ENCODE peak calls at places on chromosomes 4 and X, in four cellular contexts. One of them, this sample, is unnamed.
A peak's percentile ranks its signal among the peaks of the same experiment; 100 is the strongest.

GRCh38 chrX:111282991-111283390 is 12.7 kb upstream of the CAPN6 start:
- DNase-seq in suprapubic skin: no peak
- DNase-seq in HL-60: no peak
- DNase-seq in transverse colon: no peak
- DNase-seq in this sample: no peak

GRCh38 chr4:158915683-158916241 is 146.9 kb downstream of the FNIP2 start:
- DNase-seq in transverse colon: no peak
- DNase-seq in HL-60: no peak
- DNase-seq in suprapubic skin: no peak
- DNase-seq in this sample: no peak

GRCh38 chr4:10107111-10108091 is 9.2 kb downstream of the WDR1 start:
- DNase-seq in suprapubic skin: peak; percentile 62
- DNase-seq in transverse colon: no peak
- DNase-seq in HL-60: no peak
- DNase-seq in this sample: no peak

GRCh38 chr4:158025131-158025530 is 147.7 kb downstream of the GASK1B start:
- DNase-seq in HL-60: no peak
- DNase-seq in transverse colon: no peak
- DNase-seq in suprapubic skin: no peak
- DNase-seq in this sample: no peak

GRCh38 chr4:136803430-136803829 is 728.9 kb downstream of the PCDH18 start:
- DNase-seq in HL-60: no peak
- DNase-seq in transverse colon: no peak
- DNase-seq in suprapubic skin: no peak
- DNase-seq in this sample: no peak

GRCh38 chr4:110622841-110623709 is at the start of gene PITX2:
- DNase-seq in transverse colon: peak; percentile 95
- DNase-seq in suprapubic skin: peak; percentile 95
- DNase-seq in HL-60: peak; percentile 5
- DNase-seq in this sample: peak; percentile 92

GRCh38 chrX:65668362-65669310 is 1.2 kb downstream of the MSN start:
- DNase-seq in transverse colon: peak; percentile 61
- DNase-seq in HL-60: peak; percentile 57
- DNase-seq in suprapubic skin: peak; percentile 80
- DNase-seq in this sample: no peak

GRCh38 chr4:102564399-102564921 is 63.3 kb downstream of the NFKB1 start:
- DNase-seq in HL-60: no peak
- DNase-seq in transverse colon: no peak
- DNase-seq in suprapubic skin: no peak
- DNase-seq in this sample: peak; percentile 37

GRCh38 chrX:104347860-104348259 is 93.1 kb upstream of the ESX1 start:
- DNase-seq in transverse colon: no peak
- DNase-seq in suprapubic skin: no peak
- DNase-seq in HL-60: no peak
- DNase-seq in this sample: no peak

GRCh38 chr4:6733358-6734164 is 17.6 kb downstream of the BLOC1S4 start:
- DNase-seq in HL-60: no peak
- DNase-seq in suprapubic skin: peak; percentile 28
- DNase-seq in transverse colon: no peak
- DNase-seq in this sample: peak; percentile 52

DNA sequence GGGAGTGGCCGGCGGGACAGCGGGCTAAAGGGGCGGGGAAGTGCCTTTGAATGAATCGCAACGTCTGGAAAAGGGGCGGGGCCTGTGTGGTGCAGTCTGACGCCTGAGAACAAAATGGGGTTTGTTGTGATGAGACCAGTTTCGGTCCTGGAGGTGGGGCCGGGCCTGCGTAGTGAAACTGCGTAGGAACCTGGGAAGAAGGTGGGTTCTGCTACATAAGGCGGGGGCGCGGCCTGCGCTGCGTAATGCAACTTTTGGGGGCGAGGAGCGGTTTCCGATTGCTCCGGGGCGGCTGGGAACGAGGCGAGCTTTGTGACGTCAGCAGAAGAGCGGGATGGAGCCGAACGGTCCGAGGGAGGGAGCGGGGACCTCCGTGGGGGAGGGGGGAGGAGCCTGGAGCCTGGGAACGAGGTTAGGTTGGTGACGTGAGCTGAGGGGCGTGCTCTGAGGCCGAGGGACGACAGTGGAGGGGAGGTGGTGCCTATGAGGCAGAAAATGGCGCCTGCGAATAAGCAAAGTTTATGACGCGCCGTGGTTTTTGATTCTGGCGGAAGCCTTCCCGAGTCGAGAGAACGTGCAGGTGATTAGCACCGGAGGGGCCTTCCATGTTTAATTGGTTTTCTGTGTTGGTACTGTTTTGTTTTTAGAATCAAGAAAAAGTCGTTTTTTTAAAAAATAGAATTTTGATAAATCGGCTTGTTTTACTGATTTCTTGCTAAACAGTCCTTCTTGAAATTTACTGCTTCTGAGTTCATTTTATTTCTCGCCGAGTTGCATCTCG is 714 bp downstream of the USP11 start:
- DNase-seq in transverse colon: peak; percentile 96
- DNase-seq in suprapubic skin: peak; percentile 97
- DNase-seq in HL-60: peak; percentile 85
- DNase-seq in this sample: peak; percentile 95
- TF ChIP-seq POLR2AphosphoS5 in transverse colon: no peak
- TF ChIP-seq POLR2AphosphoS5 in suprapubic skin: no peak
- TF ChIP-seq POLR2AphosphoS5 in HL-60: no peak
- TF ChIP-seq POLR2AphosphoS5 in this sample: peak; percentile 84

GRCh38 chrX:18871161-18871880 is 112.6 kb downstream of the PHKA2 start:
- DNase-seq in suprapubic skin: no peak
- DNase-seq in HL-60: no peak
- DNase-seq in transverse colon: no peak
- DNase-seq in this sample: no peak
- H3K27ac ChIP-seq in suprapubic skin: no peak overlapping the region
- H3K27ac ChIP-seq in HL-60: no peak overlapping the region
- H3K27ac ChIP-seq in transverse colon: no peak overlapping the region
- H3K27ac ChIP-seq in this sample: no peak overlapping the region

GRCh38 chr4:2712261-2712842 is 43.8 kb downstream of the TNIP2 start:
- DNase-seq in suprapubic skin: peak; percentile 21
- DNase-seq in transverse colon: no peak
- DNase-seq in HL-60: no peak
- DNase-seq in this sample: no peak
- TF ChIP-seq POLR2AphosphoS5 in suprapubic skin: no peak
- TF ChIP-seq POLR2AphosphoS5 in transverse colon: no peak
- TF ChIP-seq POLR2AphosphoS5 in HL-60: no peak
- TF ChIP-seq POLR2AphosphoS5 in this sample: no peak

GRCh38 chr4:8394125-8394524 is 46.4 kb downstream of the ACOX3 start:
- DNase-seq in HL-60: no peak
- DNase-seq in suprapubic skin: peak; percentile 83
- DNase-seq in transverse colon: peak; percentile 49
- DNase-seq in this sample: peak; percentile 89

GRCh38 chr4:8396762-8397406 is 43.6 kb downstream of the ACOX3 start:
- DNase-seq in transverse colon: no peak
- DNase-seq in HL-60: no peak
- DNase-seq in suprapubic skin: no peak
- DNase-seq in this sample: no peak

GRCh38 chr4:8394806-8395205 is 45.7 kb downstream of the ACOX3 start:
- DNase-seq in HL-60: no peak
- DNase-seq in transverse colon: no peak
- DNase-seq in suprapubic skin: peak; percentile 56
- DNase-seq in this sample: no peak

GRCh38 chr4:8393593-8394038 is 46.9 kb downstream of the ACOX3 start:
- DNase-seq in HL-60: no peak
- DNase-seq in suprapubic skin: no peak
- DNase-seq in transverse colon: peak; percentile 53
- DNase-seq in this sample: no peak

GRCh38 chr4:8395504-8395903 is 45.0 kb downstream of the ACOX3 start:
- DNase-seq in transverse colon: no peak
- DNase-seq in HL-60: no peak
- DNase-seq in suprapubic skin: no peak
- DNase-seq in this sample: no peak
- H3K27ac ChIP-seq in transverse colon: peak overlapping the region; percentile 8
- H3K27ac ChIP-seq in HL-60: no peak overlapping the region
- H3K27ac ChIP-seq in suprapubic skin: no peak overlapping the region
- H3K27ac ChIP-seq in this sample: no peak overlapping the region